ENCODE peak calls at places on chromosomes 13 and 19, in four cellular contexts. B, C, M and V are unnamed samples.

GRCh38 chr13:60013166-60013565 is 150.6 kb downstream of the DIAPH3 start:
- DNase-seq in B (no peak), C (no peak), M (no peak), V (no peak)

GRCh38 chr13:43284162-43284561 is 260.8 kb downstream of the DNAJC15 start:
- DNase-seq in B (no peak), C (no peak), M (no peak), V (peak; percentile 55)

GRCh38 chr19:38213911-38214625 is 10.0 kb downstream of the DPF1 start:
- DNase-seq in B (no peak), C (no peak), M (peak; percentile 56), V (peak; percentile 34)

GRCh38 chr13:30892966-30893365 is 13.1 kb upstream of the MEDAG start:
- DNase-seq in B (peak; percentile 94), C (peak; percentile 83), M (peak; percentile 84), V (peak; percentile 41)

GRCh38 chr19:3046621-3047306 is 15.5 kb downstream of the TLE5 start:
- DNase-seq in B (peak; percentile 70), C (peak; percentile 74), M (peak; percentile 79), V (no peak)

GRCh38 chr13:23992722-23993438 is 95.6 kb upstream of the C1QTNF9B start:
- DNase-seq in B (no peak), C (no peak), M (no peak), V (no peak)

GRCh38 chr19:45250832-45251451 is at the start of gene MARK4:
- DNase-seq in B (peak; percentile 83), C (peak; percentile 69), M (peak; percentile 51), V (peak; percentile 61)

GRCh38 chr19:10332158-10332964 is 968 bp downstream of the RAVER1 start:
- DNase-seq in B (no peak), C (no peak), M (no peak), V (no peak)

GRCh38 chr19:3154957-3155736 is 19.3 kb downstream of the GNA15 start:
- DNase-seq in B (no peak), C (no peak), M (peak; percentile 74), V (peak; percentile 100)

GRCh38 chr13:95269756-95270155 is 31.5 kb downstream of the ABCC4 start:
- DNase-seq in B (no peak), C (no peak), M (no peak), V (no peak)

GRCh38 chr19:35078807-35079206 is 36.8 kb upstream of the FXYD3 start:
- DNase-seq in B (no peak), C (no peak), M (no peak), V (no peak)

GRCh38 chr19:40745402-40745780 is 4.9 kb downstream of the ACTMAP start:
- DNase-seq in B (no peak), C (no peak), M (peak; percentile 73), V (peak; percentile 64)

GRCh38 chr13:49421391-49421790 is 22.5 kb downstream of the CAB39L start:
- DNase-seq in B (peak; percentile 56), C (peak; percentile 78), M (peak; percentile 87), V (peak; percentile 41)

GRCh38 chr19:2428756-2429711 is 1.6 kb upstream of the TIMM13 start:
- DNase-seq in B (no peak), C (peak; percentile 54), M (peak; percentile 43), V (no peak)

GRCh38 chr13:25493930-25494707 is 122.3 kb downstream of the ATP8A2 start:
- DNase-seq in B (no peak), C (peak; percentile 52), M (peak; percentile 34), V (no peak)

GRCh38 chr19:40501599-40501998 is 34.8 kb downstream of the SPTBN4 start:
- DNase-seq in B (no peak), C (no peak), M (no peak), V (no peak)

GRCh38 chr13:30766957-30767603 is 31.7 kb downstream of the ALOX5AP start:
- DNase-seq in B (no peak), C (no peak), M (no peak), V (no peak)

GRCh38 chr13:111505175-111505777 is 184.8 kb downstream of the TEX29 start:
- DNase-seq in B (peak; percentile 77), C (peak; percentile 84), M (peak; percentile 80), V (no peak)

GRCh38 chr19:15323496-15324235 is 8.7 kb downstream of the BRD4 start:
- DNase-seq in B (no peak), C (no peak), M (peak; percentile 44), V (peak; percentile 67)

GRCh38 chr13:105442941-105443340 is 1092.5 kb downstream of the EFNB2 start:
- DNase-seq in B (no peak), C (no peak), M (peak; percentile 40), V (peak; percentile 99)

GRCh38 chr13:67228909-67229308 is 1.2 kb downstream of the PCDH9 start:
- DNase-seq in B (no peak), C (no peak), M (no peak), V (peak; percentile 33)

GRCh38 chr19:10408511-10409291 is 5.4 kb upstream of the CDC37 start:
- DNase-seq in B (no peak), C (no peak), M (no peak), V (no peak)

GRCh38 chr13:77319536-77319935 is 7.4 kb downstream of the MYCBP2 start:
- DNase-seq in B (no peak), C (no peak), M (no peak), V (no peak)

GRCh38 chr13:97119899-97120745 is 102.0 kb upstream of the MBNL2 start:
- DNase-seq in B (no peak), C (no peak), M (no peak), V (peak; percentile 40)

GRCh38 chr13:33285420-33286124 is at the start of gene STARD13:
- DNase-seq in B (peak; percentile 89), C (peak; percentile 95), M (peak; percentile 98), V (peak; percentile 98)

GRCh38 chr13:89514534-89515312 is 1832.8 kb upstream of the MIR17HG start:
- DNase-seq in B (no peak), C (no peak), M (peak; percentile 71), V (peak; percentile 63)
- H4K8ac ChIP-seq in B (no peak overlapping the region), C (no peak overlapping the region), M (no peak overlapping the region), V (no peak overlapping the region)

DNA sequence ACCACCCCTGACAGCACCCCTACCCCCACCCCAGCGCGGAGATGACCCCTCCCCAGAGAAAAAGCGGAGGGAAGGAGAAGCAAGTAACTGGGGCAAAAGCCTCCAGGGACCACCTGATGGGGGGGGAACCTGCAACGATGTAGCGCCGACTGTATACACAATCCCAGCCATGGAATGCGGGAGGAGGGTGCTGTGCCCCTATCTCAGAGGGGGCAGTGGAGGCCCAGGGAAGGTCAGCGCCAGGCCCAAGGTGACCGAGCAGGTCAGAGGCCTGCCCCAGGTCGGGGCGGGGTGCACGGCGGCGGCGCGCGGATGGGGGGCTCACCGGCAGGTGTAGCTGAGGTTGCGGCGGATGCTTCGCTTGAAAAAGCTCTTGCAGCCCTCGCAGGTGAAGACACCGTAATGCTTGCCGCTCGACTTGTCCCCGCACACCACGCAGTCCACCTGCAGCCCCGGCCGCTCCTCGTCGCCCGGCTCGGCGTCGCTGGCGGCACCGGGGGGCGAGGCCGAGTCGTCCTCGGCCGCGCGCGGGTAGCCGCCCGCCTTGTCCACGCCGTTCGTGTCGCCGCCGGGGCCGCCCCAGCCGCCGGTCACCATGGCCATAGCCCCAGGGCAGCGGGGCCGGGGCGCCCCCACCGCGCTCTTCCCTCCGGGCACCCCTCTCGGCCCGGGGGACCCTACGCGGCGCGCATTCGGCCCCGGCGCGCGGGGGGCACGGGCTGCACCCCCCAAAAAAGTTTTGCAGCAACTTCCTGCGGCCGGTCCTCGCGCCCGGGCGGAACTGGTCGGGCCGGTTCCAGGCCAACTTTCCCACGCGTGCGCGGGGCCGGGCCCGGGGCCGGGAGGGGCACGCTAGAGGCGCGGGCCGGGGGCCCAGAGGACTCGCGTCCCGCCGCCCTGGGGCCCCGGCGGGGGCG is 843 bp downstream of the NR2F6 start:
- DNase-seq in B (no peak), C (no peak), M (no peak), V (no peak)
- H4K8ac ChIP-seq in B (no peak overlapping the region), C (no peak overlapping the region), M (peak overlapping the region; percentile 43), V (peak overlapping the region; percentile 43)

GRCh38 chr19:14300281-14300680 is 81.0 kb upstream of the ADGRE5 start:
- DNase-seq in B (no peak), C (peak; percentile 54), M (peak; percentile 64), V (no peak)
- H4K8ac ChIP-seq in B (no peak overlapping the region), C (no peak overlapping the region), M (no peak overlapping the region), V (no peak overlapping the region)

DNA sequence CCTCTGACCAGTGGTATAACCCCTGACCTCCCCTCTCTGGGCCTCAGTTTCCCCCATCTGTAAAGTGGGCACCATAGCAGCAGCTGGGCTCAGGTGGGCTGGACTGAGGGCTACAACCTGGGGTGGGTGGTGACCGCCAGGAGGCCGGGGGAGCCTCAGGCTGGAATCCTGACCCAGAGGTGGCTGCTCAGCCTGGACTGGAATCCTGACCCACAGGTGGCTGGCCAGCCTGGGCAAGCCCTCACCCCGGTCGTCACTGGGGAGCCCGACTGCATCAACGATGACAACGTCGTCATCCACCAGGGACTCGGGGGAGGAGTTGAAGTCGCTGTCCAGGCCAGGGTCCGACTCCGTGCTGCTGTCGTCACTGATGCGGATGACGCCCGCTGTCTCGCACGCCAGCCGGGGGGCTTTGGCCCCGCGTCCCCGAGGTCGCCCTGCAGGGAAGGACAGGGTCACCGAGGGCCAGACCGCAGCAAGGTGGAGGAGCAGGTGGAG is 10.2 kb downstream of the GPX4 start:
- DNase-seq in B (no peak), C (no peak), M (no peak), V (no peak)
- H4K8ac ChIP-seq in B (no peak overlapping the region), C (no peak overlapping the region), M (no peak overlapping the region), V (no peak overlapping the region)

DNA sequence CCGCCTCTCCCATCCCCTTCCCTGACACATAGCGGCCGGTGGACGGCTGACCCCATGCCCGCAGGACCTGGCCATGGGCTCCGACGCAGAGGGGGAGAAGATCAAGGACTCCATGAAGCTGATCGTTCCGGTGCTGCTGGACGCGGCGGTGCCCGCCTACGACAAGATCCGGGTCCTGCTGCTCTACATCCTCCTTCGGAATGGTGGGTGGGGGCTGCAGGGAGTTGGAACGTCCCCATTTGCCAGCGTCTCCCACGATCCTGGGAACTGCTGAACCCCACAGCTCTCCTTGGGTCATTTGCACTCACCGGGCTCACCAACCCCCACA is 7.6 kb downstream of the STXBP2 start:
- DNase-seq in B (no peak), C (no peak), M (no peak), V (no peak)
- H4K8ac ChIP-seq in B (no peak overlapping the region), C (no peak overlapping the region), M (no peak overlapping the region), V (no peak overlapping the region)